ENCODE peak calls at places on chromosomes 3 and 15, in nine cellular contexts. One of them, this sample, is unnamed.

GRCh38 chr3:170154569-170155143 is 26.9 kb downstream of the PHC3 start:
- DNase-seq in T47D: no peak
- DNase-seq in amygdala: no peak
- DNase-seq in cardiac fibroblast: no peak
- DNase-seq in GM04504: no peak
- DNase-seq in fibroblast of mammary gland: no peak
- DNase-seq in iris pigment epithelial cell: no peak
- DNase-seq in stimulated activated CD4-positive, alpha-beta T cell treated with anti-CD3 and anti-CD28 coated beads, Interleukin-2, amount 100 ng/mL, for 48 hours: no peak
- DNase-seq in endodermal cell: no peak
- DNase-seq in this sample: peak

GRCh38 chr3:97138914-97139541 is 324.6 kb downstream of the EPHA6 start:
- DNase-seq in amygdala: no peak
- DNase-seq in GM04504: no peak
- DNase-seq in stimulated activated CD4-positive, alpha-beta T cell treated with anti-CD3 and anti-CD28 coated beads, Interleukin-2, amount 100 ng/mL, for 48 hours: no peak
- DNase-seq in iris pigment epithelial cell: no peak
- DNase-seq in endodermal cell: peak
- DNase-seq in fibroblast of mammary gland: peak
- DNase-seq in cardiac fibroblast: no peak
- DNase-seq in T47D: peak
- DNase-seq in this sample: no peak

GRCh38 chr3:150235799-150236198 is 172.3 kb upstream of the TSC22D2 start:
- DNase-seq in endodermal cell: no peak
- DNase-seq in amygdala: no peak
- DNase-seq in fibroblast of mammary gland: peak
- DNase-seq in GM04504: peak
- DNase-seq in stimulated activated CD4-positive, alpha-beta T cell treated with anti-CD3 and anti-CD28 coated beads, Interleukin-2, amount 100 ng/mL, for 48 hours: no peak
- DNase-seq in cardiac fibroblast: peak
- DNase-seq in iris pigment epithelial cell: peak
- DNase-seq in T47D: no peak
- DNase-seq in this sample: peak

GRCh38 chr15:68924866-68925599 is 5.3 kb upstream of the SPESP1 start:
- DNase-seq in T47D: peak
- DNase-seq in iris pigment epithelial cell: peak
- DNase-seq in stimulated activated CD4-positive, alpha-beta T cell treated with anti-CD3 and anti-CD28 coated beads, Interleukin-2, amount 100 ng/mL, for 48 hours: peak
- DNase-seq in GM04504: peak
- DNase-seq in endodermal cell: peak
- DNase-seq in fibroblast of mammary gland: peak
- DNase-seq in amygdala: peak
- DNase-seq in cardiac fibroblast: peak
- DNase-seq in this sample: peak

GRCh38 chr3:112752092-112752512 is 94.6 kb downstream of the CD200R1L start:
- DNase-seq in cardiac fibroblast: no peak
- DNase-seq in GM04504: peak
- DNase-seq in T47D: no peak
- DNase-seq in amygdala: no peak
- DNase-seq in endodermal cell: no peak
- DNase-seq in stimulated activated CD4-positive, alpha-beta T cell treated with anti-CD3 and anti-CD28 coated beads, Interleukin-2, amount 100 ng/mL, for 48 hours: no peak
- DNase-seq in fibroblast of mammary gland: peak
- DNase-seq in iris pigment epithelial cell: no peak
- DNase-seq in this sample: no peak

GRCh38 chr15:87557871-87558270 is 698.7 kb downstream of the NTRK3 start:
- DNase-seq in GM04504: no peak
- DNase-seq in cardiac fibroblast: no peak
- DNase-seq in iris pigment epithelial cell: no peak
- DNase-seq in stimulated activated CD4-positive, alpha-beta T cell treated with anti-CD3 and anti-CD28 coated beads, Interleukin-2, amount 100 ng/mL, for 48 hours: no peak
- DNase-seq in endodermal cell: no peak
- DNase-seq in fibroblast of mammary gland: no peak
- DNase-seq in T47D: no peak
- DNase-seq in amygdala: no peak
- DNase-seq in this sample: no peak

GRCh38 chr3:122021811-122022401 is at the start of gene ILDR1:
- DNase-seq in stimulated activated CD4-positive, alpha-beta T cell treated with anti-CD3 and anti-CD28 coated beads, Interleukin-2, amount 100 ng/mL, for 48 hours: no peak
- DNase-seq in iris pigment epithelial cell: no peak
- DNase-seq in endodermal cell: peak
- DNase-seq in cardiac fibroblast: no peak
- DNase-seq in amygdala: no peak
- DNase-seq in T47D: peak
- DNase-seq in GM04504: no peak
- DNase-seq in fibroblast of mammary gland: no peak
- DNase-seq in this sample: no peak

GRCh38 chr15:63263519-63263918 is 13.9 kb upstream of the APH1B start:
- DNase-seq in endodermal cell: peak
- DNase-seq in stimulated activated CD4-positive, alpha-beta T cell treated with anti-CD3 and anti-CD28 coated beads, Interleukin-2, amount 100 ng/mL, for 48 hours: no peak
- DNase-seq in amygdala: no peak
- DNase-seq in cardiac fibroblast: no peak
- DNase-seq in iris pigment epithelial cell: no peak
- DNase-seq in GM04504: no peak
- DNase-seq in fibroblast of mammary gland: no peak
- DNase-seq in T47D: no peak
- DNase-seq in this sample: no peak

GRCh38 chr3:32375596-32375930 is 16.1 kb upstream of the CMTM7 start:
- DNase-seq in GM04504: no peak
- DNase-seq in stimulated activated CD4-positive, alpha-beta T cell treated with anti-CD3 and anti-CD28 coated beads, Interleukin-2, amount 100 ng/mL, for 48 hours: no peak
- DNase-seq in cardiac fibroblast: peak
- DNase-seq in endodermal cell: no peak
- DNase-seq in fibroblast of mammary gland: no peak
- DNase-seq in amygdala: no peak
- DNase-seq in T47D: no peak
- DNase-seq in iris pigment epithelial cell: no peak
- DNase-seq in this sample: no peak

GRCh38 chr15:68818671-68819450 is 1.8 kb downstream of the ANP32A start:
- DNase-seq in endodermal cell: peak
- DNase-seq in cardiac fibroblast: peak
- DNase-seq in T47D: peak
- DNase-seq in GM04504: no peak
- DNase-seq in stimulated activated CD4-positive, alpha-beta T cell treated with anti-CD3 and anti-CD28 coated beads, Interleukin-2, amount 100 ng/mL, for 48 hours: no peak
- DNase-seq in iris pigment epithelial cell: peak
- DNase-seq in fibroblast of mammary gland: peak
- DNase-seq in amygdala: peak
- DNase-seq in this sample: peak

GRCh38 chr15:40104296-40104864 is 4.3 kb downstream of the BMF start:
- DNase-seq in amygdala: no peak
- DNase-seq in endodermal cell: no peak
- DNase-seq in fibroblast of mammary gland: no peak
- DNase-seq in T47D: no peak
- DNase-seq in stimulated activated CD4-positive, alpha-beta T cell treated with anti-CD3 and anti-CD28 coated beads, Interleukin-2, amount 100 ng/mL, for 48 hours: no peak
- DNase-seq in GM04504: no peak
- DNase-seq in cardiac fibroblast: no peak
- DNase-seq in iris pigment epithelial cell: no peak
- DNase-seq in this sample: no peak

GRCh38 chr3:4680881-4681300 is 187.7 kb downstream of the ITPR1 start:
- DNase-seq in stimulated activated CD4-positive, alpha-beta T cell treated with anti-CD3 and anti-CD28 coated beads, Interleukin-2, amount 100 ng/mL, for 48 hours: no peak
- DNase-seq in amygdala: no peak
- DNase-seq in fibroblast of mammary gland: peak
- DNase-seq in endodermal cell: no peak
- DNase-seq in GM04504: no peak
- DNase-seq in T47D: no peak
- DNase-seq in cardiac fibroblast: peak
- DNase-seq in iris pigment epithelial cell: peak
- DNase-seq in this sample: peak

GRCh38 chr3:62703423-62704167 is 171.6 kb downstream of the CADPS start:
- DNase-seq in GM04504: no peak
- DNase-seq in iris pigment epithelial cell: peak
- DNase-seq in stimulated activated CD4-positive, alpha-beta T cell treated with anti-CD3 and anti-CD28 coated beads, Interleukin-2, amount 100 ng/mL, for 48 hours: no peak
- DNase-seq in cardiac fibroblast: no peak
- DNase-seq in T47D: no peak
- DNase-seq in endodermal cell: no peak
- DNase-seq in fibroblast of mammary gland: no peak
- DNase-seq in amygdala: no peak
- DNase-seq in this sample: peak

GRCh38 chr15:39140060-39140604 is 440.7 kb upstream of the THBS1 start:
- DNase-seq in endodermal cell: no peak
- DNase-seq in fibroblast of mammary gland: peak
- DNase-seq in GM04504: peak
- DNase-seq in iris pigment epithelial cell: peak
- DNase-seq in cardiac fibroblast: peak
- DNase-seq in T47D: peak
- DNase-seq in stimulated activated CD4-positive, alpha-beta T cell treated with anti-CD3 and anti-CD28 coated beads, Interleukin-2, amount 100 ng/mL, for 48 hours: no peak
- DNase-seq in amygdala: no peak
- DNase-seq in this sample: peak

GRCh38 chr3:30286007-30286669 is 320.3 kb upstream of the TGFBR2 start:
- DNase-seq in endodermal cell: no peak
- DNase-seq in GM04504: peak
- DNase-seq in T47D: no peak
- DNase-seq in cardiac fibroblast: peak
- DNase-seq in amygdala: peak
- DNase-seq in iris pigment epithelial cell: peak
- DNase-seq in stimulated activated CD4-positive, alpha-beta T cell treated with anti-CD3 and anti-CD28 coated beads, Interleukin-2, amount 100 ng/mL, for 48 hours: no peak
- DNase-seq in fibroblast of mammary gland: peak
- DNase-seq in this sample: peak

GRCh38 chr3:30075514-30075913 is 530.9 kb upstream of the TGFBR2 start:
- DNase-seq in T47D: no peak
- DNase-seq in stimulated activated CD4-positive, alpha-beta T cell treated with anti-CD3 and anti-CD28 coated beads, Interleukin-2, amount 100 ng/mL, for 48 hours: no peak
- DNase-seq in endodermal cell: no peak
- DNase-seq in cardiac fibroblast: no peak
- DNase-seq in iris pigment epithelial cell: no peak
- DNase-seq in GM04504: no peak
- DNase-seq in amygdala: no peak
- DNase-seq in fibroblast of mammary gland: no peak
- DNase-seq in this sample: no peak

GRCh38 chr3:63986147-63986546 is 37.1 kb downstream of the PSMD6 start:
- DNase-seq in cardiac fibroblast: peak
- DNase-seq in stimulated activated CD4-positive, alpha-beta T cell treated with anti-CD3 and anti-CD28 coated beads, Interleukin-2, amount 100 ng/mL, for 48 hours: no peak
- DNase-seq in fibroblast of mammary gland: no peak
- DNase-seq in T47D: no peak
- DNase-seq in iris pigment epithelial cell: no peak
- DNase-seq in GM04504: no peak
- DNase-seq in amygdala: no peak
- DNase-seq in endodermal cell: no peak
- DNase-seq in this sample: no peak